ENCODE peak calls at places on chromosomes 5 and 9, in ten cellular contexts. M, J, X, W, H, A, E, K, R and F are unnamed samples.
A peak's percentile ranks its signal among the peaks of the same experiment; 100 is the strongest.

GRCh38 chr9:37784640-37785483 is at the start of gene EXOSC3:
- DNase-seq in E (peak; percentile 94), K (peak; percentile 91), A (peak; percentile 94), W (peak; percentile 89), R (peak; percentile 95), M (peak; percentile 90), J (peak; percentile 93), X (peak; percentile 90), H (no peak), F (peak; percentile 96)

GRCh38 chr9:96651626-96652025 is 3.5 kb downstream of the PRXL2C start:
- DNase-seq in R (no peak), E (no peak), A (peak; percentile 41), M (no peak), J (peak; percentile 47), H (no peak), K (no peak), X (peak; percentile 51), W (no peak), F (peak; percentile 13)

GRCh38 chr9:38682713-38683112 is 37.2 kb downstream of the FAM240B start:
- DNase-seq in W (no peak), X (peak; percentile 84), R (peak; percentile 20), A (peak; percentile 40), J (peak; percentile 73), E (peak; percentile 84), K (no peak), H (peak; percentile 75), M (no peak), F (peak; percentile 82)

GRCh38 chr5:100909034-100909433 is 6.0 kb upstream of the ST8SIA4 start:
- DNase-seq in H (no peak), K (no peak), X (no peak), W (no peak), J (no peak), R (no peak), M (no peak), E (no peak), A (no peak), F (no peak)

GRCh38 chr5:153498516-153498915 is 8.0 kb downstream of the GRIA1 start:
- DNase-seq in H (no peak), J (no peak), R (no peak), A (no peak), K (no peak), M (no peak), E (no peak), W (no peak), X (no peak), F (no peak)

GRCh38 chr5:93874080-93874479 is 132.7 kb upstream of the POU5F2 start:
- DNase-seq in J (no peak), A (no peak), K (no peak), E (no peak), W (no peak), X (peak; percentile 37), R (no peak), H (no peak), M (no peak), F (no peak)

GRCh38 chr5:135129307-135129706 is 95.3 kb upstream of the PITX1 start:
- DNase-seq in M (no peak), X (no peak), E (no peak), W (no peak), J (no peak), R (no peak), A (no peak), H (no peak), K (no peak), F (no peak)

GRCh38 chr9:69412741-69413150 is 87.7 kb downstream of the ENTREP1 start:
- DNase-seq in X (peak; percentile 52), R (peak; percentile 84), E (peak; percentile 73), M (peak; percentile 75), A (peak; percentile 39), K (peak; percentile 94), H (no peak), J (peak; percentile 75), W (peak; percentile 73), F (peak; percentile 84)

GRCh38 chr9:96686638-96687335 is 31.7 kb upstream of the PRXL2C start:
- DNase-seq in H (peak; percentile 25), M (peak; percentile 87), W (peak; percentile 74), R (peak; percentile 71), K (peak; percentile 87), X (peak; percentile 57), A (peak; percentile 84), E (peak; percentile 77), J (peak; percentile 51), F (peak; percentile 89)

DNA sequence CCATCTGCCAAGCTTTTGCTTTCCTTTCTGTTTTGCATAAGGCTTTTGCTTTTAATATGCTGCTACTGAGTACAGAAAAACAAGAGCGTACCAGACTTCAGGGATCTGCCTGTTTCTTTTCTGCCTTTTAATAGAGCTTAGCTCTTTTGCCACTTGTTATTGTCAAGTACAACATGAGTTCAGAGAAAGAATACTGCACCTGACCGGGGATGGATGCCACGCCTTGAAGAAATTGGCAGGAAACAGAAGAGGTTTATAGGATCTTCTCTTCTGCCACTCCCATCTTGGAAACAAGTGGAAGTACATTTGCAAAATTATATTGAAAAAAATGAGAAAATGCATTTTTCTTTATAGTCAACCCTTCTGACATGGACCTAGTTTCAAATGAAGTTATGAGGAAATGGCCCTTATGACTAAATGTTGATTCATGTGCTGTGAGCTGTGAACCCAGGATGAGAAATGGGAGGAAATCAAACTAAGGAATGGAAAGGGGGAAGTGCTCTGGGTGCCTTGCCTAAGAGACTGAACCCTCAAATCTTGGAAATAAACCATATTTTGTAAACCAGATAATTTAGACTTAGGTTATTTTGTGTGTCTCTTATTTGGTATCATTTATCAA is 3.9 kb upstream of the FCHO2 start:
- DNase-seq in X (peak; percentile 78), M (no peak), K (no peak), H (peak; percentile 81), E (no peak), R (no peak), J (peak; percentile 41), W (no peak), A (no peak), F (no peak)
- H3K27ac ChIP-seq in X (no peak overlapping the region), M (no peak overlapping the region), K (no peak overlapping the region), H (peak overlapping the region; percentile 44), E (no peak overlapping the region), R (no peak overlapping the region), J (peak overlapping the region; percentile 60), W (peak overlapping the region; percentile 14), A (no peak overlapping the region), F (no peak overlapping the region)

GRCh38 chr5:139571966-139572365 is 10.8 kb downstream of the UBE2D2 start:
- DNase-seq in E (no peak), R (no peak), H (no peak), M (no peak), A (no peak), X (no peak), K (no peak), W (no peak), J (no peak), F (no peak)
- H3K4me1 ChIP-seq in E (no peaks in the 10 kb centered on the region), R (no peaks in the 10 kb centered on the region), H (peaks cover 4% of the 10 kb centered on the region), M (peaks cover 31% of the 10 kb centered on the region), A (peaks cover 5% of the 10 kb centered on the region), X (peaks cover 7% of the 10 kb centered on the region), K (no peaks in the 10 kb centered on the region), W (peaks cover 99% of the 10 kb centered on the region), J (peaks cover 37% of the 10 kb centered on the region), F (peaks cover 8% of the 10 kb centered on the region)

DNA sequence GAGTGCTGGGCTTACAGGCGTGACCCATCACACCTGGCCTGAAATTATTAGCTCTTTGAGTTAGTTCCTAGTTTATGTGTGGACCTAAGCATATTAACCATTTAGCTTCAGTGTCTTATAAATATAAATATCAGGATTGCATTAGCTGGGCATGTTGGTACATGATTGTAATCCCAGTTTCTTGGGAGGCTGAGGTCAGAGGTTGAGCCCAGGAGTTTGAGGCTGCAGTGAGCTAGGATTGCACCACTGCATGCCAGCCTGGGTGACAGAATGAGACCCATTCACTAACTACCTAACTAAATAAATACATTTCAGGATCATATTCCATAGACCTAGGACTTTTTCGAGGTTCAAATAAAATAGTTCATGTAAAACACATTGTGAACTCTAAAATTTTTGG is 129.8 kb downstream of the VPS13A start:
- DNase-seq in M (no peak), E (no peak), A (no peak), K (no peak), W (no peak), R (no peak), X (no peak), H (no peak), J (no peak), F (no peak)
- TF ChIP-seq CTCF in M (no peak), E (no peak), A (no peak), K (no peak), W (no peak), R (no peak), X (no peak), H (no peak), J (no peak), F (no peak)

DNA sequence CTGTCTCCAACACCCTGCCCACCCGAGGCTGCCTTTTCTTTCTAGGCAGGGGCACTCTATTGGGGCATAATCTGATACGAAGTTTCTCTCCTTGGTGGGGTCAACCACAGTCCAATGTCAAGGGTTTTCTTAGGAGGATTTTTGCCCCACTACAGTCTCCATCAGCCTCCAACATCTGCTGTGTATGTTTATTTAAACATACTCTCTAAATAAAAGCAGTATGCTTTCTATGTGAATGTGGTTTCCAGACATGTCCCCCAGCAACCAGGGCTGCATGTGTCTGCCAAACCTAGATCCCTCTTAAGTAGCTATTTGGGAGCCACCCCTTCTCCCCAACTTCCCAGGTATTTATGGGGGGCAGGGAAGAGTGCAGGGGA is 75.6 kb downstream of the NREP start:
- DNase-seq in W (no peak), E (peak; percentile 14), H (no peak), J (no peak), M (no peak), R (no peak), K (no peak), X (peak; percentile 52), A (no peak), F (no peak)
- H3K27ac ChIP-seq in W (peak overlapping the region; percentile 31), E (peak overlapping the region; percentile 68), H (peak overlapping the region; percentile 17), J (peak overlapping the region; percentile 78), M (no peak overlapping the region), R (no peak overlapping the region), K (no peak overlapping the region), X (peak overlapping the region; percentile 68), A (no peak overlapping the region), F (no peak overlapping the region)

GRCh38 chr9:34989946-34990635 is 546 bp downstream of the DNAJB5 start:
- DNase-seq in H (no peak), J (no peak), W (peak; percentile 52), A (peak; percentile 84), M (peak; percentile 79), X (peak; percentile 39), R (peak; percentile 95), K (peak; percentile 94), E (peak; percentile 91), F (peak; percentile 64)
- H3K4me1 ChIP-seq in H (peaks cover 39% of the 10 kb centered on the region), J (peaks cover 46% of the 10 kb centered on the region), W (peaks cover 78% of the 10 kb centered on the region), A (peaks cover 63% of the 10 kb centered on the region), M (peaks cover 37% of the 10 kb centered on the region), X (peaks cover 36% of the 10 kb centered on the region), R (peaks cover 20% of the 10 kb centered on the region), K (peaks cover 10% of the 10 kb centered on the region), E (peaks cover 21% of the 10 kb centered on the region), F (peaks cover 41% of the 10 kb centered on the region)